ENCODE peak calls at places on chromosomes 2 and 18, in six cellular contexts. E, K, V, I, B and C are unnamed samples.

GRCh38 chr18:62250475-62250874 is 63.4 kb downstream of the RELCH start:
- DNase-seq in E (no peak), K (no peak), V (no peak), I (no peak), B (no peak), C (no peak)

GRCh38 chr2:132037527-132038178 is 124.1 kb downstream of the ANKRD30BL start:
- DNase-seq in E (peak; percentile 13), K (no peak), V (no peak), I (no peak), B (peak; percentile 0), C (no peak)

GRCh38 chr2:105604938-105605337 is 139.8 kb upstream of the NCK2 start:
- DNase-seq in E (peak; percentile 25), K (peak; percentile 7), V (peak; percentile 60), I (no peak), B (no peak), C (no peak)

GRCh38 chr18:13289501-13290205 is 71.1 kb downstream of the LDLRAD4 start:
- DNase-seq in E (peak; percentile 35), K (peak; percentile 85), V (no peak), I (no peak), B (peak; percentile 11), C (no peak)

GRCh38 chr2:100427627-100428258 is 10.3 kb upstream of the CHST10 start:
- DNase-seq in E (peak; percentile 25), K (peak; percentile 33), V (no peak), I (peak; percentile 45), B (peak; percentile 61), C (peak; percentile 54)

GRCh38 chr2:119255760-119256573 is 32.3 kb downstream of the STEAP3 start:
- DNase-seq in E (peak; percentile 96), K (peak; percentile 97), V (no peak), I (no peak), B (peak; percentile 99), C (peak; percentile 94)

GRCh38 chr2:56534321-56534720 is 350.5 kb downstream of the CCDC85A start:
- DNase-seq in E (peak; percentile 84), K (peak; percentile 54), V (no peak), I (no peak), B (no peak), C (no peak)

GRCh38 chr18:7202119-7202680 is 28.7 kb upstream of the LRRC30 start:
- DNase-seq in E (no peak), K (no peak), V (no peak), I (no peak), B (no peak), C (no peak)

GRCh38 chr2:10079931-10080535 is at the start of gene CYS1:
- DNase-seq in E (peak; percentile 15), K (peak; percentile 19), V (no peak), I (no peak), B (no peak), C (no peak)

GRCh38 chr2:217399288-217399687 is 539.4 kb upstream of the TNP1 start:
- DNase-seq in E (peak; percentile 95), K (peak; percentile 48), V (no peak), I (no peak), B (peak; percentile 64), C (peak; percentile 79)

GRCh38 chr2:146979746-146980145 is 865.1 kb upstream of the ACVR2A start:
- DNase-seq in E (peak; percentile 49), K (peak; percentile 73), V (no peak), I (no peak), B (no peak), C (no peak)

GRCh38 chr2:143399679-143400078 is 270.5 kb downstream of the ARHGAP15 start:
- DNase-seq in E (no peak), K (no peak), V (no peak), I (no peak), B (peak; percentile 30), C (no peak)

GRCh38 chr2:199160081-199160480 is 297.7 kb downstream of the SATB2 start:
- DNase-seq in E (peak; percentile 48), K (peak; percentile 50), V (no peak), I (no peak), B (peak; percentile 19), C (no peak)

GRCh38 chr2:188495990-188496431 is 204.3 kb downstream of the GULP1 start:
- DNase-seq in E (peak; percentile 72), K (peak; percentile 59), V (no peak), I (no peak), B (peak; percentile 56), C (no peak)

GRCh38 chr2:239259603-239260298 is 141.1 kb downstream of the HDAC4 start:
- DNase-seq in E (no peak), K (no peak), V (no peak), I (no peak), B (no peak), C (no peak)

GRCh38 chr2:39697480-39697879 is 31.8 kb downstream of the TMEM178A start:
- DNase-seq in E (peak; percentile 52), K (no peak), V (no peak), I (no peak), B (no peak), C (no peak)

GRCh38 chr18:13382990-13383821 is 164.6 kb downstream of the LDLRAD4 start:
- DNase-seq in E (no peak), K (no peak), V (no peak), I (no peak), B (no peak), C (no peak)

GRCh38 chr18:75360206-75360605 is 67.3 kb downstream of the SMIM21 start:
- DNase-seq in E (peak; percentile 23), K (no peak), V (no peak), I (no peak), B (no peak), C (no peak)

GRCh38 chr18:37539236-37539635 is 26.4 kb downstream of the CELF4 start:
- DNase-seq in E (no peak), K (no peak), V (no peak), I (no peak), B (no peak), C (no peak)

GRCh38 chr2:128306081-128306930 is 12.4 kb downstream of the HS6ST1 start:
- DNase-seq in E (peak; percentile 97), K (peak; percentile 99), V (no peak), I (no peak), B (peak; percentile 98), C (peak; percentile 96)

GRCh38 chr2:26178746-26179436 is 6.0 kb downstream of the GAREM2 start:
- DNase-seq in E (no peak), K (peak; percentile 4), V (no peak), I (no peak), B (peak; percentile 21), C (no peak)

DNA sequence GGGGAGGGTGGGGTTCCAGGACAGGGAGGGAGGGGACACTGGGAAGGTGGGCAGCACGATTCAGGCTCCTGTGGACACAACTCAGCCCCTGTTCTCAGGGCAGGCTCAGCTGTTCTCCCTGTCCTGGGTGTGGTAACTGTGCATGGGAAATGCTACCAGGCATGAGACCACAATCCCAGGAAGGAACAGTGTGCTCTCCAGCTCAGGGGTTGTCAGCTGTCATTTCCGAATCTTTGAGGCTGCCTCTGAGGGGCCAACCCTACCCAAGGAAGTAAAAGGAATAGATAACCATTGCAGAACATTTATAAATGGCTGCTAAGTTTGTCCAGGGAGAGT is 11.2 kb downstream of the LCT start:
- DNase-seq in E (no peak), K (no peak), V (no peak), I (no peak), B (no peak), C (no peak)
- H3K4me3 ChIP-seq in E (no peak overlapping the region), K (no peak overlapping the region), V (no peak overlapping the region), I (no peak overlapping the region), B (no peak overlapping the region), C (no peak overlapping the region)

GRCh38 chr2:231394201-231395141 is 1.0 kb upstream of the B3GNT7 start:
- DNase-seq in E (no peak), K (no peak), V (no peak), I (no peak), B (no peak), C (no peak)

GRCh38 chr2:231390667-231391066 is 4.8 kb upstream of the B3GNT7 start:
- DNase-seq in E (no peak), K (no peak), V (no peak), I (no peak), B (no peak), C (no peak)

GRCh38 chr2:231393149-231394131 is 2.1 kb upstream of the B3GNT7 start:
- DNase-seq in E (no peak), K (no peak), V (no peak), I (no peak), B (no peak), C (no peak)

GRCh38 chr2:231391981-231392380 is 3.5 kb upstream of the B3GNT7 start:
- DNase-seq in E (no peak), K (no peak), V (no peak), I (no peak), B (no peak), C (no peak)

DNA sequence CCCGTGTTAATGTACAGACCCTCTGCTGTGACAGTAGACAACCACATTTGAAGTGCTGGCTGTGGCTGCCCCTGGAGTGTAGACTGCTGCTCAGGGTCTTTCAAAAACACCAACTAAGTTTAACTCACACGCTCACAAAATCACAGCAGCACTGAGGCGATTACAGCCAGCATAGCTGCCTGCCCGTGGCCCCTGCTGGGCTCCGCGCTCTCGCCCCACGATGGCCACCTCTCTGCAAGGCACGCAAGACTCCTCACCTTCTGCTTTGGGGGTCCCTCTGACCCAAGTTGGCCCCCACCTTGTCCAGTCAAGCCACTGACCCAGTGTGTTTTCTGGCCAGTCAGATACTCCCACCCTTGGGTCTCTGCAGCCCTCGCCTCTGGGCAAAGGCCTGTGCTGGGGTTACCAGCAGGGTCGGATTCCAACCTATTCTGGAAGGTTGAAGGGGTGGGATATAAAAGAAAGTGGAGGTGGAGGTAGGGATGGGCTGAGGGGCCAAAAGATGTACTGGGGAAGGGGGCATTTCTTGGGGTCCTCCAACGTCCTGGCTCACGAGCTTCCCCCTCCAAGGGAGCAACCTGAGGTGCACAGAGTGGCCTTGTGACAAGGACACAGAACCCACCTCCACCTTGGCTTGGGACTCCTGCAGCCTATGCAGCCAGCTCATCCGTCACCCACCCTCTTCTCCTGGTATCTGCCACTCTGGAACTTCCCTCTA is 2.9 kb upstream of the B3GNT7 start:
- DNase-seq in E (no peak), K (no peak), V (no peak), I (no peak), B (no peak), C (no peak)
- H3K4me3 ChIP-seq in E (no peak overlapping the region), K (no peak overlapping the region), V (no peak overlapping the region), I (no peak overlapping the region), B (no peak overlapping the region), C (no peak overlapping the region)

DNA sequence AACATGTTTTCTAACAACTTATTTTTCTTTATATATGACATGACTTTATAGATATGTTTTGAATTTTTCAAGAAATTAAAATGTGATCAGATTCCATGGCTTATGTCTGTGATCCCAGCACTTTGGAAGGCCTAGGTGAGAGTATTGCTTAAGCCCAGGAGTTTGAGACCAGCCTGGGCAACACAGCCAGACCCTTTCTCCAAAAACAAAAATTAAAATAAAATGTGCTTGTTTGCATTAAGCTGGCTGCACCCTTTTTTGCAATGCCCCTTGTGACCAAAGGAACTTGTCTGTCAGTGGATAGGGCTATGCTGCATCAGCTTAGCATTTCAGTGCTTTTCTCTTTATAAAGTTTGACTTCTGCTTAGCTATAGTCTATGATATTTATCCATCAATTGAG is 2.3 kb upstream of the INO80D start:
- DNase-seq in E (no peak), K (no peak), V (no peak), I (no peak), B (no peak), C (no peak)
- H3K4me3 ChIP-seq in E (no peak overlapping the region), K (no peak overlapping the region), V (no peak overlapping the region), I (no peak overlapping the region), B (no peak overlapping the region), C (no peak overlapping the region)

DNA sequence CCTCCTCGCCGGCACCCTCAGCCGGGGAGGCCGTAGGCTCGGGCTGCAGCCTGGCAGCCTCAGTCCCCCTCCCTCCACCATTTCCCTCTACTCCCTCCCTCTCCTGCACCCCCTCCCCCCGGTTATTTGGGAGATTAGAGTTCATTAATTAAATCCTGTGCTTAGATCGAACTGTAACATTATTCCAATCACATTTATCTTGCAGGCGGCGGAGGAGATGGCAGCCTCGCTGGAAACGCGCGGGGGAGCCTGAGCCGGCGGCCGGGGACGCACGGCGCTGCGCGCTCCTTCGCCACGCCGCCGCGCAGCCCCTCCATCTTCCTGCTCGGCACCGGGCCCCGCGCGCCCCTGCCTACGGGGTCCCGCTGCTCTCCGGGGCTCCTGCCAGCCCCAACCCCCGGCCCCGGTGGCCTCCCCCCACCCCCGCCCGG is at the start of gene ST8SIA3:
- DNase-seq in E (no peak), K (no peak), V (no peak), I (no peak), B (no peak), C (no peak)
- H3K4me3 ChIP-seq in E (no peak within 1 kb of the TSS), K (no peak within 1 kb of the TSS), V (no peak within 1 kb of the TSS), I (no peak within 1 kb of the TSS), B (no peak within 1 kb of the TSS), C (no peak within 1 kb of the TSS)